ENCODE peak calls at places on chromosomes 3 and 15, in six cellular contexts. I, L, X, O, D and V are unnamed samples.

GRCh38 chr15:34773916-34774315 is 19.1 kb upstream of the GJD2 start:
- DNase-seq in I (no peak), L (peak), X (no peak), O (no peak), D (no peak), V (no peak)

GRCh38 chr3:24013843-24014242 is 68.8 kb downstream of the NR1D2 start:
- DNase-seq in I (no peak), L (no peak), X (no peak), O (no peak), D (no peak), V (no peak)

GRCh38 chr3:127899200-127899599 is 15.8 kb upstream of the KBTBD12 start:
- DNase-seq in I (no peak), L (peak), X (no peak), O (no peak), D (no peak), V (no peak)

GRCh38 chr3:151290673-151291072 is 12.3 kb upstream of the P2RY14 start:
- DNase-seq in I (no peak), L (no peak), X (no peak), O (no peak), D (no peak), V (peak)

GRCh38 chr15:38065721-38066120 is 131.3 kb downstream of the TMCO5A start:
- DNase-seq in I (no peak), L (no peak), X (no peak), O (no peak), D (no peak), V (no peak)

GRCh38 chr3:50630916-50631315 is 14.0 kb downstream of the MAPKAPK3 start:
- DNase-seq in I (no peak), L (no peak), X (no peak), O (no peak), D (no peak), V (no peak)

GRCh38 chr3:94862703-94863102 is 799.8 kb downstream of the NSUN3 start:
- DNase-seq in I (no peak), L (peak), X (peak), O (no peak), D (no peak), V (peak)

GRCh38 chr3:43675593-43675992 is 15.1 kb upstream of the ABHD5 start:
- DNase-seq in I (no peak), L (no peak), X (no peak), O (no peak), D (no peak), V (no peak)

GRCh38 chr3:78529601-78530000 is 1238.2 kb downstream of the ROBO1 start:
- DNase-seq in I (no peak), L (no peak), X (no peak), O (no peak), D (no peak), V (no peak)

GRCh38 chr3:166265153-166265552 is 427.9 kb upstream of the BCHE start:
- DNase-seq in I (no peak), L (no peak), X (no peak), O (no peak), D (no peak), V (no peak)

GRCh38 chr3:178445139-178445538 is 91.1 kb upstream of the KCNMB2 start:
- DNase-seq in I (no peak), L (no peak), X (no peak), O (no peak), D (no peak), V (no peak)

GRCh38 chr3:119148493-119149180 is 2.7 kb downstream of the TEX55 start:
- DNase-seq in I (no peak), L (no peak), X (no peak), O (peak), D (no peak), V (peak)

GRCh38 chr3:153355559-153355958 is 193.5 kb downstream of the RAP2B start:
- DNase-seq in I (no peak), L (no peak), X (no peak), O (no peak), D (no peak), V (no peak)

GRCh38 chr3:30577788-30578187 is 28.6 kb upstream of the TGFBR2 start:
- DNase-seq in I (no peak), L (no peak), X (no peak), O (no peak), D (no peak), V (no peak)

GRCh38 chr15:56082263-56082761 is 88.9 kb upstream of the NEDD4 start:
- DNase-seq in I (no peak), L (no peak), X (no peak), O (no peak), D (no peak), V (no peak)

GRCh38 chr3:133944641-133945441 is 49.2 kb upstream of the RAB6B start:
- DNase-seq in I (no peak), L (no peak), X (peak), O (no peak), D (no peak), V (peak)

GRCh38 chr15:83436513-83437158 is 10.5 kb upstream of the SH3GL3 start:
- DNase-seq in I (no peak), L (peak), X (peak), O (no peak), D (no peak), V (peak)

GRCh38 chr15:25171111-25171811 is 216.5 kb downstream of the SNRPN start:
- DNase-seq in I (peak), L (no peak), X (peak), O (no peak), D (no peak), V (no peak)

GRCh38 chr15:56045068-56045748 is 51.8 kb upstream of the NEDD4 start:
- DNase-seq in I (no peak), L (no peak), X (no peak), O (peak), D (no peak), V (no peak)

GRCh38 chr3:176568189-176568588 is 629.1 kb downstream of the TBL1XR1 start:
- DNase-seq in I (no peak), L (no peak), X (no peak), O (no peak), D (no peak), V (no peak)

GRCh38 chr3:40387001-40387894 is at the start of gene ENTPD3:
- DNase-seq in I (peak), L (peak), X (peak), O (no peak), D (peak), V (no peak)

GRCh38 chr3:44210967-44211366 is 30.7 kb upstream of the TOPAZ1 start:
- DNase-seq in I (no peak), L (no peak), X (no peak), O (no peak), D (no peak), V (no peak)

GRCh38 chr15:45784656-45785055 is 149.8 kb downstream of the SQOR start:
- DNase-seq in I (peak), L (no peak), X (no peak), O (no peak), D (no peak), V (no peak)

GRCh38 chr15:74816624-74817369 is 4.2 kb downstream of the LMAN1L start:
- DNase-seq in I (no peak), L (no peak), X (no peak), O (no peak), D (no peak), V (no peak)

GRCh38 chr3:45948409-45948808 is 5.1 kb downstream of the CXCR6 start:
- DNase-seq in I (no peak), L (no peak), X (no peak), O (peak), D (no peak), V (peak)

GRCh38 chr15:64356443-64357040 is 569 bp upstream of the CSNK1G1 start:
- DNase-seq in I (no peak), L (no peak), X (peak), O (peak), D (no peak), V (peak)

GRCh38 chr3:22735373-22735772 is 467.8 kb upstream of the UBE2E2 start:
- DNase-seq in I (no peak), L (no peak), X (no peak), O (no peak), D (no peak), V (no peak)